ENCODE peak calls at places on chromosomes 7 and 10, in nine cellular contexts. A is amygdala; G is astrocyte of the spinal cord; Z is T follicular helper cell; S is GM03348; B is transverse colon; V is activated CD4-positive, alpha-beta T cell treated with anti-CD3 and anti-CD28 coated beads, Interleukin-2, amount 50 U/mL, for 48 hours; R is KG1; M is EL. C is an unnamed sample.

GRCh38 chr7:157271991-157272324 is 64.8 kb upstream of the DNAJB6 start:
- DNase-seq in R (no peak), B (peak), M (peak), V (no peak), Z (no peak), G (peak), S (peak), A (no peak), C (no peak)

GRCh38 chr10:103147645-103148044 is 45.4 kb downstream of the NT5C2 start:
- DNase-seq in S (no peak), V (no peak), B (no peak), R (no peak), A (no peak), G (no peak), M (no peak), Z (no peak), C (no peak)

GRCh38 chr7:229184-229964 is 37.0 kb downstream of the FAM20C start:
- DNase-seq in M (peak), V (no peak), A (no peak), R (no peak), Z (no peak), S (peak), B (peak), G (peak), C (no peak)

GRCh38 chr10:70190581-70190980 is 20.3 kb upstream of the SAR1A start:
- DNase-seq in G (no peak), Z (no peak), V (no peak), A (no peak), S (peak), B (no peak), R (no peak), M (peak), C (no peak)

GRCh38 chr7:23471090-23471859 is 984 bp upstream of the IGF2BP3 start:
- DNase-seq in Z (no peak), V (no peak), S (peak), R (no peak), G (peak), B (peak), A (no peak), M (peak), C (no peak)

GRCh38 chr7:134741901-134742635 is 37.4 kb upstream of the CALD1 start:
- DNase-seq in M (peak), A (no peak), B (no peak), V (no peak), Z (no peak), G (peak), R (no peak), S (peak), C (no peak)

GRCh38 chr7:57404343-57404966 is 45.5 kb upstream of the ZNF716 start:
- DNase-seq in S (no peak), M (no peak), B (no peak), V (no peak), A (no peak), G (no peak), Z (no peak), R (no peak), C (no peak)

GRCh38 chr7:156777364-156778069 is 115.5 kb downstream of the LMBR1 start:
- DNase-seq in B (no peak), S (no peak), V (peak), R (no peak), G (peak), Z (no peak), M (no peak), A (no peak), C (no peak)

GRCh38 chr7:106659963-106660861 is 746 bp downstream of the CCDC71L start:
- DNase-seq in R (peak), M (peak), A (no peak), G (peak), Z (peak), V (peak), S (peak), B (peak), C (peak)

GRCh38 chr7:80249619-80250305 is 115.1 kb downstream of the GNAI1 start:
- DNase-seq in R (no peak), A (no peak), S (no peak), Z (no peak), M (no peak), V (no peak), G (no peak), B (no peak), C (no peak)

GRCh38 chr7:22137026-22137425 is 191.3 kb upstream of the CDCA7L start:
- DNase-seq in B (no peak), S (peak), Z (no peak), R (no peak), V (no peak), M (peak), G (peak), A (no peak), C (no peak)

GRCh38 chr7:47026733-47027450 is 555.0 kb downstream of the TNS3 start:
- DNase-seq in A (no peak), B (no peak), R (no peak), G (no peak), M (no peak), Z (no peak), S (no peak), V (no peak), C (no peak)

GRCh38 chr7:124397134-124397533 is 364.3 kb upstream of the TMEM229A start:
- DNase-seq in G (no peak), S (no peak), B (no peak), M (no peak), Z (no peak), R (no peak), A (no peak), V (no peak), C (no peak)

GRCh38 chr10:5894873-5895272 is 4.8 kb downstream of the FBH1 start:
- DNase-seq in Z (no peak), G (no peak), V (no peak), A (no peak), R (no peak), M (no peak), S (no peak), B (no peak), C (no peak)

GRCh38 chr7:123259759-123260158 is 60.0 kb upstream of the SLC13A1 start:
- DNase-seq in B (no peak), R (no peak), A (no peak), Z (no peak), S (no peak), G (no peak), M (no peak), V (no peak), C (no peak)

GRCh38 chr10:14285941-14286555 is 44.7 kb downstream of the FRMD4A start:
- DNase-seq in S (no peak), A (no peak), M (no peak), B (no peak), G (no peak), V (no peak), Z (no peak), R (no peak), C (no peak)

GRCh38 chr10:61835909-61836232 is 65.6 kb upstream of the ARID5B start:
- DNase-seq in S (no peak), M (peak), G (peak), A (no peak), B (no peak), Z (no peak), V (no peak), R (no peak), C (no peak)

C was measured in nucleus accumbens.